ENCODE peak calls at places on chromosomes 6 and 20, in eight cellular contexts. V is RPMI8226; B is posterior vena cava; T is stimulated activated CD4-positive, alpha-beta T cell treated with anti-CD3 and anti-CD28 coated beads, Interleukin-4, amount 100 ng/mL, for 1 hour; S is cardiac fibroblast; E is activated CD4-positive, CD25-positive, alpha-beta regulatory T cell; A is amygdala; N is COR-L47. G is an unnamed sample.

GRCh38 chr6:47075168-47075567 is 33.0 kb upstream of the ADGRF1 start:
- DNase-seq in T (no peak), A (no peak), B (no peak), N (no peak), E (no peak), V (no peak), S (no peak), G (no peak)

GRCh38 chr6:31877125-31877650 is 1.6 kb downstream of the SLC44A4 start:
- DNase-seq in S (no peak), B (no peak), T (no peak), E (no peak), A (no peak), V (no peak), N (no peak), G (no peak)

GRCh38 chr6:83853178-83853967 is at the start of gene RIPPLY2:
- DNase-seq in N (peak), T (peak), B (peak), E (no peak), A (no peak), V (no peak), S (peak), G (peak)

GRCh38 chr6:151481752-151482151 is 12.1 kb upstream of the CCDC170 start:
- DNase-seq in V (no peak), B (no peak), T (no peak), A (no peak), N (no peak), S (no peak), E (no peak), G (no peak)

GRCh38 chr6:80341330-80341729 is 234.9 kb downstream of the BCKDHB start:
- DNase-seq in T (no peak), S (peak), N (no peak), E (no peak), V (no peak), A (no peak), B (no peak), G (no peak)

GRCh38 chr20:15378151-15378550 is 1040.7 kb upstream of the FLRT3 start:
- DNase-seq in T (no peak), E (no peak), V (no peak), A (no peak), B (no peak), N (no peak), S (no peak), G (no peak)

GRCh38 chr6:658244-658643 is 1.3 kb upstream of the HUS1B start:
- DNase-seq in T (no peak), V (no peak), A (no peak), S (peak), B (no peak), N (no peak), E (no peak), G (no peak)

GRCh38 chr6:52497652-52498408 is 77.7 kb downstream of the EFHC1 start:
- DNase-seq in T (no peak), B (no peak), A (no peak), N (no peak), S (no peak), V (peak), E (no peak), G (no peak)

GRCh38 chr20:8803065-8803464 is 265.8 kb upstream of the PLCB4 start:
- DNase-seq in A (no peak), V (no peak), E (no peak), B (no peak), T (no peak), N (no peak), S (peak), G (no peak)

GRCh38 chr20:44785768-44786167 is 24.6 kb downstream of the RIMS4 start:
- DNase-seq in B (no peak), E (no peak), A (no peak), S (peak), N (peak), T (no peak), V (no peak), G (peak)

GRCh38 chr6:144012534-144012933 is 4.5 kb upstream of the PLAGL1 start:
- DNase-seq in B (no peak), T (no peak), V (no peak), A (no peak), E (no peak), S (peak), N (no peak), G (no peak)

GRCh38 chr6:147881432-147881831 is 372.9 kb downstream of the SAMD5 start:
- DNase-seq in E (no peak), T (no peak), S (no peak), N (no peak), B (no peak), A (no peak), V (no peak), G (no peak)